ENCODE peak calls at places on chromosomes 11 and 22, in eight cellular contexts. X is sciatic nerve; A is HCT116; I is right cardiac atrium; N is CD4-positive, alpha-beta T cell; L is left lung; V is GM23338; E is Right ventricle myocardium superior. B is an unnamed sample.

GRCh38 chr11:1028291-1028540 is 8.3 kb downstream of the MUC6 start:
- ATAC-seq in X (no peak), A (no peak), I (no peak), N (no peak), L (no peak), V (no peak), E (no peak), B (no peak)

GRCh38 chr11:58905141-58905715 is 34.1 kb upstream of the GLYATL1 start:
- ATAC-seq in X (peak; percentile 79), A (no peak), I (peak; percentile 52), N (no peak), L (peak; percentile 23), V (peak; percentile 55), E (peak; percentile 66), B (no peak)

GRCh38 chr11:72625746-72626636 is 48.2 kb downstream of the PDE2A start:
- ATAC-seq in X (peak; percentile 81), A (no peak), I (peak; percentile 83), N (no peak), L (peak; percentile 85), V (peak; percentile 68), E (peak; percentile 79), B (no peak)

GRCh38 chr11:70307176-70307575 is 36.7 kb downstream of the PPFIA1 start:
- ATAC-seq in X (no peak), A (no peak), I (no peak), N (no peak), L (no peak), V (no peak), E (no peak), B (no peak)

GRCh38 chr22:42764895-42765363 is 44.3 kb upstream of the A4GALT start:
- ATAC-seq in X (no peak), A (no peak), I (no peak), N (no peak), L (no peak), V (no peak), E (no peak), B (no peak)

GRCh38 chr11:126595560-126595959 is 240.1 kb downstream of the ST3GAL4 start:
- ATAC-seq in X (no peak), A (no peak), I (no peak), N (no peak), L (peak; percentile 9), V (no peak), E (no peak), B (no peak)

GRCh38 chr11:131668867-131669780 is 298.7 kb downstream of the NTM start:
- ATAC-seq in X (no peak), A (peak; percentile 74), I (no peak), N (no peak), L (peak; percentile 62), V (peak; percentile 58), E (no peak), B (peak; percentile 44)

GRCh38 chr11:27205269-27205668 is 157.7 kb downstream of the CCDC34 start:
- ATAC-seq in X (no peak), A (no peak), I (no peak), N (no peak), L (no peak), V (no peak), E (no peak), B (no peak)

GRCh38 chr11:64384981-64385952 is 26.3 kb downstream of the RPS6KA4 start:
- ATAC-seq in X (peak; percentile 61), A (no peak), I (peak; percentile 39), N (no peak), L (peak; percentile 51), V (peak; percentile 56), E (peak; percentile 68), B (no peak)

GRCh38 chr22:35467788-35468187 is 67.8 kb downstream of the MCM5 start:
- ATAC-seq in X (peak; percentile 96), A (no peak), I (peak; percentile 98), N (no peak), L (peak; percentile 83), V (peak; percentile 86), E (peak; percentile 96), B (no peak)

GRCh38 chr11:2708757-2709281 is 9.0 kb upstream of the KCNQ1OT1 start:
- ATAC-seq in X (peak; percentile 73), A (no peak), I (peak; percentile 29), N (no peak), L (peak; percentile 40), V (no peak), E (peak; percentile 21), B (no peak)

GRCh38 chr22:43396934-43397457 is 14.8 kb upstream of the MPPED1 start:
- ATAC-seq in X (no peak), A (no peak), I (no peak), N (no peak), L (no peak), V (no peak), E (no peak), B (no peak)

GRCh38 chr11:114279778-114280532 is 16.2 kb upstream of the NNMT start:
- ATAC-seq in X (peak; percentile 64), A (peak; percentile 27), I (peak; percentile 71), N (no peak), L (peak; percentile 35), V (peak; percentile 18), E (peak; percentile 26), B (no peak)

GRCh38 chr11:14668733-14669301 is 25.2 kb downstream of the PDE3B start:
- ATAC-seq in X (no peak), A (no peak), I (no peak), N (peak; percentile 37), L (peak; percentile 27), V (no peak), E (no peak), B (no peak)

GRCh38 chr11:12802418-12803085 is 128.3 kb downstream of the TEAD1 start:
- ATAC-seq in X (peak; percentile 58), A (peak; percentile 79), I (peak; percentile 93), N (no peak), L (peak; percentile 71), V (peak; percentile 17), E (peak; percentile 77), B (peak; percentile 21)

GRCh38 chr11:130891326-130891725 is 25.0 kb downstream of the SNX19 start:
- ATAC-seq in X (no peak), A (no peak), I (peak; percentile 35), N (no peak), L (peak; percentile 35), V (no peak), E (no peak), B (no peak)

GRCh38 chr11:14455648-14456430 is 43.8 kb downstream of the COPB1 start:
- ATAC-seq in X (no peak), A (no peak), I (peak; percentile 47), N (no peak), L (peak; percentile 15), V (no peak), E (peak; percentile 10), B (no peak)

GRCh38 chr11:796565-797299 is 1.3 kb downstream of the SLC25A22 start:
- ATAC-seq in X (peak; percentile 0), A (no peak), I (peak; percentile 0), N (peak; percentile 2), L (no peak), V (no peak), E (no peak), B (no peak)

GRCh38 chr22:28297504-28297903 is 378.4 kb upstream of the PITPNB start:
- ATAC-seq in X (peak; percentile 50), A (no peak), I (no peak), N (no peak), L (no peak), V (no peak), E (no peak), B (no peak)

GRCh38 chr11:10898003-10898762 is 40.3 kb upstream of the ZBED5 start:
- ATAC-seq in X (no peak), A (no peak), I (no peak), N (no peak), L (no peak), V (no peak), E (no peak), B (no peak)

GRCh38 chr11:119722281-119722794 is 6.7 kb downstream of the NECTIN1 start:
- ATAC-seq in X (no peak), A (no peak), I (no peak), N (no peak), L (no peak), V (no peak), E (no peak), B (no peak)

GRCh38 chr11:33635161-33635560 is 65.5 kb downstream of the C11orf91 start:
- ATAC-seq in X (peak; percentile 55), A (no peak), I (peak; percentile 57), N (no peak), L (peak; percentile 43), V (no peak), E (peak; percentile 78), B (no peak)

GRCh38 chr11:123166095-123166559 is 28.9 kb downstream of the CLMP start:
- ATAC-seq in X (peak; percentile 78), A (peak; percentile 88), I (peak; percentile 66), N (no peak), L (peak; percentile 73), V (peak; percentile 95), E (peak; percentile 59), B (no peak)

GRCh38 chr11:66580803-66581202 is 12.1 kb downstream of the CCDC87 start:
- ATAC-seq in X (peak; percentile 40), A (no peak), I (no peak), N (no peak), L (no peak), V (no peak), E (no peak), B (peak; percentile 68)

B was measured in activated T-helper 17 cell treated with anti-CD3 and anti-CD28 coated beads, Interleukin-2, amount 50 U/mL, for 72 hours.